ENCODE peak calls at places on chromosomes 13 and 19, in eight cellular contexts. E, R, D, U, J, A, Y and I are unnamed samples.

GRCh38 chr13:111654531-111654930 is 334.1 kb downstream of the TEX29 start:
- DNase-seq in D (no peak), E (no peak), A (no peak), J (no peak), Y (no peak), U (no peak), R (no peak), I (no peak)

GRCh38 chr13:39876258-39876657 is 220.8 kb downstream of the COG6 start:
- DNase-seq in Y (no peak), R (peak; percentile 98), E (no peak), D (no peak), J (no peak), A (no peak), U (no peak), I (peak; percentile 14)

GRCh38 chr13:98350746-98351330 is 173.8 kb upstream of the RNF113B start:
- DNase-seq in E (no peak), R (no peak), A (no peak), J (no peak), U (no peak), D (no peak), Y (no peak), I (no peak)

GRCh38 chr13:80137994-80138393 is 202.9 kb downstream of the SPRY2 start:
- DNase-seq in R (no peak), J (no peak), Y (no peak), E (no peak), A (no peak), U (no peak), D (no peak), I (no peak)

GRCh38 chr19:19032420-19033175 is 719 bp downstream of the SUGP2 start:
- DNase-seq in A (peak; percentile 79), R (peak; percentile 98), Y (peak; percentile 95), U (peak; percentile 89), J (peak; percentile 70), D (peak; percentile 59), E (peak; percentile 52), I (peak; percentile 98)

GRCh38 chr19:45767881-45768643 is 990 bp downstream of the SIX5 start:
- DNase-seq in A (peak; percentile 72), D (peak; percentile 70), U (peak; percentile 86), E (no peak), J (peak; percentile 80), R (peak; percentile 45), Y (peak; percentile 66), I (peak; percentile 69)

GRCh38 chr13:23810842-23811241 is 78.4 kb downstream of the MIPEP start:
- DNase-seq in U (no peak), D (no peak), A (no peak), E (no peak), R (no peak), Y (no peak), J (no peak), I (no peak)

GRCh38 chr13:42218576-42218975 is 53.4 kb upstream of the AKAP11 start:
- DNase-seq in A (no peak), E (no peak), D (no peak), Y (no peak), J (no peak), U (no peak), R (no peak), I (no peak)

GRCh38 chr13:39451860-39452301 is 151.1 kb downstream of the LHFPL6 start:
- DNase-seq in E (no peak), A (peak; percentile 40), D (no peak), J (peak; percentile 22), Y (no peak), U (no peak), R (peak; percentile 7), I (peak; percentile 91)

GRCh38 chr19:15769586-15769985 is 17.9 kb upstream of the OR10H5 start:
- DNase-seq in E (no peak), A (no peak), D (no peak), Y (no peak), U (no peak), R (no peak), J (no peak), I (peak; percentile 14)

GRCh38 chr13:58620171-58620570 is 988.6 kb downstream of the PCDH17 start:
- DNase-seq in A (no peak), J (no peak), Y (no peak), D (no peak), R (no peak), E (no peak), U (no peak), I (peak; percentile 76)

GRCh38 chr19:47228937-47229673 is 1.9 kb downstream of the BBC3 start:
- DNase-seq in E (no peak), R (peak; percentile 36), D (no peak), U (no peak), A (no peak), Y (no peak), J (no peak), I (no peak)

GRCh38 chr19:46902402-46902766 is 41.6 kb downstream of the ARHGAP35 start:
- DNase-seq in R (no peak), J (no peak), A (no peak), D (peak; percentile 33), Y (peak; percentile 40), U (no peak), E (no peak), I (no peak)

GRCh38 chr13:112756511-112756966 is 66.7 kb downstream of the ATP11A start:
- DNase-seq in Y (no peak), E (no peak), D (no peak), J (no peak), A (no peak), U (peak; percentile 55), R (no peak), I (peak; percentile 12)
- H3K27ac ChIP-seq in Y (peak overlapping the region; percentile 75), E (no peak overlapping the region), D (no peak overlapping the region), J (peak overlapping the region; percentile 53), A (no peak overlapping the region), U (no peak overlapping the region), R (no peak overlapping the region), I (no peak overlapping the region)

DNA sequence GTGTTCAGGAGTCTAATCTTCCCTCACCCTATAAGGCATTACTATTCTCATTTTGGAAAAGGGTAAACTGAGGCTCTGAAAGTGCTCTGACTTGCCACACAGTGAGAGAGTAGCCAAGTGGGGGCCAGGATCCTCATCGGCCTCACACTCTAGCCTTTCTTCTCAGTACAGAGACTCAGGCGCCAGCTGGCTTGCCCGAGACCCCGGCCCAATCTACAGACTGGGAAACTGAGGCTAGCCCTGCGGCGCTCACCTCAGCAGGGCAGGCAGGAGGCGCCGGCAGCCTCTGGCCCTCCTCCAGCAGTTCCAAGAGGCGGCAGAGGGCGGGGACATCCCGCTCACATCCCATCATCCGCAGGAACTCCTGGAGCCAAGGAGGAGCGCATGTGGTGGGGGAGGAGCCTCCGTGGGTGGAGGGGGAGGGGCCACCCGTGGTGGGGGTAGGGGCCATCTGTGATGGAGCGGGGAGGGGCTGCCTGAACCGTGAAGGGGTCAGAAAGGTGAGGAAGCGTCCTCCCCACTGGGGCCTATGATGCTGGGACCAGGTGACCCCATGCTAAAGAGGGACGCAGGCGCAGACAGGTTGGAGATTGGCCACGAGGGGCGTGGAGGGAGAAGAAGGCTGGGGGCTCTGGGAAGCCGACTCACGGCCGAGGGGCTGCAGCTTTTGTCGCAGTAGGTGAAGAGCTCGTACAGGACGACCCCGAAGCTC is 8.7 kb upstream of the INSL3 start:
- DNase-seq in Y (no peak), A (no peak), R (peak; percentile 14), D (no peak), J (peak; percentile 29), U (no peak), E (no peak), I (no peak)
- TF ChIP-seq CTCF in Y (no peak), A (no peak), R (no peak), D (no peak), J (no peak), U (no peak), E (no peak), I (no peak)

DNA sequence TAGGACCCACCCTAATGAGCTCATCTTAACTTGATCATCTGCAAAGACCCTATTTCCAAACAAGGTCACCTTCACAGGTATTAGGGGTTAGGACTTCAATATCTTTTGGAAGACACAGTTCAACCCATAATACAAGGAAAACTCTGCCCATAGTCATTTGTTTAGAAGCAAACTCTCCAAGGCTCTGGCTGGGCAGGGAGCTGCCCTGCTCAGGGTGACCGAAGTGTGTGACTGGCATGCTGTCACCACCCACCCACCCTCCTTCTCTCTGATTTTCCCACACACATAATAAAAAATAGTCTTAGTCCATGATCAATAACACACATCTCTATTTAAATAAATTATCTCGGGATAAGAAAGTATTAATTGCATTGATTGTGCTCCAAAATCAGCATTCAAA is 161.1 kb downstream of the KCTD15 start:
- DNase-seq in Y (no peak), E (no peak), J (no peak), U (no peak), A (no peak), R (no peak), D (no peak), I (no peak)
- H3K27me3 ChIP-seq in Y (no peaks in the 10 kb centered on the region), E (no peaks in the 10 kb centered on the region), J (no peaks in the 10 kb centered on the region), U (no peaks in the 10 kb centered on the region), A (no peaks in the 10 kb centered on the region), R (no peaks in the 10 kb centered on the region), D (no peaks in the 10 kb centered on the region), I (peaks cover 11% of the 10 kb centered on the region)

DNA sequence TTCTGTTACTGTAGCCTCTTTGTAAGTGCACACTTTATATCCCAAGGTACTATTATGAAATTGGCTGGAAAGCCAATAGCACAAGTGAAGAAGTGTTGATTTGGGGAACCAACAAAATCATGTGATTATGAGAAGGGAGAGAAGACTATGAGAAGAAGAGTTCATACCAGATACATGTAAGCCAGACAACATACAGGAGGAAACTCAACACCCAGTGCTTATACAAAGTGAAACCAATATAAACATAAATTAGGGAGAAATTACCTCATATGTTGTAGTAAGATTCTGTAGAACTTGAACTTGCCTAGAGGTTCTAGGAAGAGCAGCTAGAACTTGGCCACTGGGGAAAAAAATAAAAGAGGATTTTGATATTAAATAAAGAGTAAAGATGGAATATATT is 17.4 kb downstream of the CPB2 start:
- DNase-seq in U (no peak), D (no peak), A (no peak), E (no peak), J (no peak), R (no peak), Y (no peak), I (no peak)
- H3K27ac ChIP-seq in U (no peak overlapping the region), D (no peak overlapping the region), A (no peak overlapping the region), E (no peak overlapping the region), J (no peak overlapping the region), R (no peak overlapping the region), Y (no peak overlapping the region), I (no peak overlapping the region)

DNA sequence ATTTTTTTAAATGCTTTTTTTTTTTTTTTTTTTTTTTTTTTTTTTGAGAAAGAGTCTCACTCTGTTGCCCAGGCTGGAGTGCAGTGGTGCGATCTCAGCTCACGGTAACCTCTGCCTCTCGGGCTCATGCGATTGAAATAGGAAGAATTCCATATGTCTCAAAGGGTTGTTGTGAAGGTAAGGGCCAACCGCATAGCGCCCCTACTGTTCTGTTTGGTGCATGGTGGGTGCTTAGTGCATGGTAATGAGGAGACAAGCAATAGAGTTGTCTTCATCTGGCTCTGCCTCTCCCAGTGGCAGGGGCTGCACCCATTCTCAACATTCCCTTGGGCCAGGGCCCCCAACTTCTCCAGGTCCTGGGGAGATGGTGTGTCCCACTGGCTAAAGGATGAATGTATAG is 68.7 kb downstream of the RASL11A start:
- DNase-seq in J (no peak), R (peak; percentile 28), A (no peak), Y (no peak), E (no peak), D (peak; percentile 39), U (no peak), I (peak; percentile 68)
- TF ChIP-seq CTCF in J (no peak), R (peak; percentile 84), A (peak; percentile 15), Y (no peak), E (peak; percentile 56), D (no peak), U (peak; percentile 58), I (peak; percentile 70)